ENCODE peak calls at places on chromosomes 3 and 15, in six cellular contexts. One of them, this sample, is unnamed.
A peak's percentile ranks its signal among the peaks of the same experiment; 100 is the strongest.

GRCh38 chr3:31968927-31969418 is 12.1 kb downstream of the OSBPL10 start:
- DNase-seq in cardiac muscle cell: peak; percentile 85
- DNase-seq in cardiac fibroblast: peak; percentile 97
- DNase-seq in neural progenitor cell: peak; percentile 73
- DNase-seq in fibroblast of pulmonary artery: peak; percentile 89
- DNase-seq in thyroid gland: no peak
- DNase-seq in this sample: peak; percentile 97

GRCh38 chr3:137998643-137999042 is 11.3 kb upstream of the CLDN18 start:
- DNase-seq in cardiac muscle cell: no peak
- DNase-seq in cardiac fibroblast: no peak
- DNase-seq in neural progenitor cell: no peak
- DNase-seq in fibroblast of pulmonary artery: no peak
- DNase-seq in thyroid gland: no peak
- DNase-seq in this sample: no peak

GRCh38 chr3:127889976-127890650 is 24.9 kb upstream of the KBTBD12 start:
- DNase-seq in cardiac muscle cell: no peak
- DNase-seq in cardiac fibroblast: peak; percentile 65
- DNase-seq in neural progenitor cell: no peak
- DNase-seq in fibroblast of pulmonary artery: peak; percentile 14
- DNase-seq in thyroid gland: no peak
- DNase-seq in this sample: no peak

GRCh38 chr3:16060945-16061344 is 113.5 kb upstream of the GALNT15 start:
- DNase-seq in cardiac muscle cell: peak; percentile 91
- DNase-seq in cardiac fibroblast: peak; percentile 96
- DNase-seq in neural progenitor cell: no peak
- DNase-seq in fibroblast of pulmonary artery: peak; percentile 90
- DNase-seq in thyroid gland: no peak
- DNase-seq in this sample: peak; percentile 95

GRCh38 chr3:64502284-64502683 is 185.5 kb downstream of the ADAMTS9 start:
- DNase-seq in cardiac muscle cell: peak; percentile 64
- DNase-seq in cardiac fibroblast: peak; percentile 59
- DNase-seq in neural progenitor cell: no peak
- DNase-seq in fibroblast of pulmonary artery: peak; percentile 55
- DNase-seq in thyroid gland: no peak
- DNase-seq in this sample: peak; percentile 26

GRCh38 chr15:40995656-40996055 is 42.4 kb downstream of the CHAC1 start:
- DNase-seq in cardiac muscle cell: no peak
- DNase-seq in cardiac fibroblast: no peak
- DNase-seq in neural progenitor cell: no peak
- DNase-seq in fibroblast of pulmonary artery: no peak
- DNase-seq in thyroid gland: no peak
- DNase-seq in this sample: no peak

GRCh38 chr15:79970921-79971434 is at the start of gene BCL2A1:
- DNase-seq in cardiac muscle cell: peak; percentile 83
- DNase-seq in cardiac fibroblast: peak; percentile 96
- DNase-seq in neural progenitor cell: no peak
- DNase-seq in fibroblast of pulmonary artery: peak; percentile 86
- DNase-seq in thyroid gland: no peak
- DNase-seq in this sample: peak; percentile 88

GRCh38 chr3:38003371-38003816 is 12.8 kb downstream of the VILL start:
- DNase-seq in cardiac muscle cell: peak; percentile 60
- DNase-seq in cardiac fibroblast: peak; percentile 43
- DNase-seq in neural progenitor cell: peak; percentile 79
- DNase-seq in fibroblast of pulmonary artery: peak; percentile 52
- DNase-seq in thyroid gland: peak; percentile 49
- DNase-seq in this sample: peak; percentile 32

GRCh38 chr3:50408445-50408953 is 49.2 kb upstream of the TMEM115 start:
- DNase-seq in cardiac muscle cell: no peak
- DNase-seq in cardiac fibroblast: no peak
- DNase-seq in neural progenitor cell: no peak
- DNase-seq in fibroblast of pulmonary artery: no peak
- DNase-seq in thyroid gland: no peak
- DNase-seq in this sample: no peak

GRCh38 chr3:10930641-10931040 is 61.9 kb upstream of the SLC6A1 start:
- DNase-seq in cardiac muscle cell: no peak
- DNase-seq in cardiac fibroblast: no peak
- DNase-seq in neural progenitor cell: no peak
- DNase-seq in fibroblast of pulmonary artery: no peak
- DNase-seq in thyroid gland: no peak
- DNase-seq in this sample: no peak

DNA sequence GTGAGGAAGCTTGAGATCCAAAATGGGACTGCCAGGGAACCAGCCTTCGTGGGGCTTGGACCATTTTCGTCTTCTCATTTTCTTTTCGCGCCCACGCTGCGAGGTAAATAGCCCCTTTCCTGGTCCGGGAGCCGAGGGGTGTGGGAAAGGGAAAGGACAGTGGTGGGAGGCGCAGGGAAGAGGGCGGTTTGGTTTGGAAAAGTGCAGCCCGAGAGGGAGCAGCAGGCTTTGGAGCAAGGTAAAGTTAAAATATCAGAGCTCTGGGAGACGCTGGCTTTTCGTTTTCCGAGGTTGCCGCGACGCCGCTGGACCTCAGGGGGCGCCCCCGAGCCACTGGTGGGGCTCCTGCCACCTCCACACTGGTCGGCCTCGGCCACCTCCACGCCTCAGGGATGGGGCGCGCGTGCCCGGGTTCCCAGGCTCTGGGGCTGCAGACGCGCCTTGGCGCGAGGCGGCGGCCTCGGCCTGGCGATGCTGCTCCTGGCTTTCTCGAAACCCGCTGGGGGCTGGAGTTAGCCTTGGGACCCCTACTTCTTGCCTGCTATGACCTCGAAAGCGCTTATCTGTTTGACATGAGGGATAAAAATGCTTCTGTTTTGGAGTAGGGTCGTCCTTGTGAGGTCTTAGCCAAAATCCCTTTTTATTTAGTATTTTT is 3.2 kb downstream of the PTPRG start:
- DNase-seq in cardiac muscle cell: peak; percentile 83
- DNase-seq in cardiac fibroblast: peak; percentile 74
- DNase-seq in neural progenitor cell: peak; percentile 94
- DNase-seq in fibroblast of pulmonary artery: peak; percentile 75
- DNase-seq in thyroid gland: peak; percentile 93
- DNase-seq in this sample: peak; percentile 70
- H3K4me3 ChIP-seq in cardiac muscle cell: peak overlapping the region; percentile 90
- H3K4me3 ChIP-seq in cardiac fibroblast: peak overlapping the region; percentile 87
- H3K4me3 ChIP-seq in neural progenitor cell: peak overlapping the region; percentile 99
- H3K4me3 ChIP-seq in fibroblast of pulmonary artery: peak overlapping the region; percentile 93
- H3K4me3 ChIP-seq in thyroid gland: peak overlapping the region; percentile 92
- H3K4me3 ChIP-seq in this sample: peak overlapping the region; percentile 88

DNA sequence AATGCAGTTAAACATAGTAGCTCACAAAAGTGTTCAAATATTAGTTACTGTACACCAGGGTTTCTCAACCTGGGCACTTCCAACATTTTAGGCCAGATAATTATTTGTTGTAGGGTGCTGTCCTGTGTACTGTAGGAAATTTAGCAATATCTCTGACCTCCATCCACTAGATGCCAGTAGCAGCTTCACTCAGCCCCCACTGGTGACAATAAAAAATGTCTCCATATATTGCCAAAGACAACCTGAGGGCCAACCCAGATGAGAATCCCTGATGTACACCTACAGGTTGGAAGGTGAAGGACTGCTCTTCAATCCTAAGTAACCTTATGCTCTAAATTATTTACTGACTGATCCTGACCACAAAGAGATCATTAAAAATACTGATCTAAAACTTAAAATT is 32.4 kb downstream of the DCUN1D1 start:
- DNase-seq in cardiac muscle cell: no peak
- DNase-seq in cardiac fibroblast: peak; percentile 10
- DNase-seq in neural progenitor cell: no peak
- DNase-seq in fibroblast of pulmonary artery: no peak
- DNase-seq in thyroid gland: no peak
- DNase-seq in this sample: no peak
- TF ChIP-seq CTCF in cardiac muscle cell: no peak
- TF ChIP-seq CTCF in cardiac fibroblast: no peak
- TF ChIP-seq CTCF in neural progenitor cell: no peak
- TF ChIP-seq CTCF in fibroblast of pulmonary artery: no peak
- TF ChIP-seq CTCF in thyroid gland: no peak
- TF ChIP-seq CTCF in this sample: no peak

DNA sequence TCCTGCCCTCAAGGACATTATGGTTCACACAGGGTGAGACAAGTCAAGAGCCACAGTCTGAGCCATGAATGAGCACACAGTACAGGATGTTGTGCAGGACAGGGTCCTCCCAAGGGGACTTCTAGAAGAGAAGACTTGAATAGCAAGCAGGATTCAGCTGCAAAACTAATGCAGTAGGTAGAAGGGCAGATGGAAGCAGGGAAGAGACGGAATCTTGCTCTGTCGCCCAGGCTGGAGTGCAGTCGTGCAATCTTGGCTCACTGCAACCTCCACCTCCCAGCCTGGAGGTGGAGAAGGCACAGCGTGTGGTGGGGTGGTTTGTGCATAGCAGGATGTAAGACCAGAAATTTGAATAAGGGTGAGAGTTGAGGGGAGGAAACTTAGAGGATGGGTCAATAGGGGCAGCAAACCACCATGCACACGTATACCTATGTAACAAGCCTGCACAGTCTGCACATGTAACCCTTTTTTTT is 8.0 kb downstream of the BCL2L10 start:
- DNase-seq in cardiac muscle cell: no peak
- DNase-seq in cardiac fibroblast: no peak
- DNase-seq in neural progenitor cell: no peak
- DNase-seq in fibroblast of pulmonary artery: no peak
- DNase-seq in thyroid gland: no peak
- DNase-seq in this sample: no peak
- H3K4me3 ChIP-seq in cardiac muscle cell: no peak overlapping the region
- H3K4me3 ChIP-seq in cardiac fibroblast: no peak overlapping the region
- H3K4me3 ChIP-seq in neural progenitor cell: no peak overlapping the region
- H3K4me3 ChIP-seq in fibroblast of pulmonary artery: no peak overlapping the region
- H3K4me3 ChIP-seq in thyroid gland: no peak overlapping the region
- H3K4me3 ChIP-seq in this sample: no peak overlapping the region

GRCh38 chr3:17544632-17545031 is 197.8 kb downstream of the TBC1D5 start:
- DNase-seq in cardiac muscle cell: peak; percentile 11
- DNase-seq in cardiac fibroblast: peak; percentile 19
- DNase-seq in neural progenitor cell: no peak
- DNase-seq in fibroblast of pulmonary artery: peak; percentile 24
- DNase-seq in thyroid gland: no peak
- DNase-seq in this sample: peak; percentile 23
- TF ChIP-seq CTCF in cardiac muscle cell: peak; percentile 37
- TF ChIP-seq CTCF in cardiac fibroblast: peak; percentile 38
- TF ChIP-seq CTCF in neural progenitor cell: no peak
- TF ChIP-seq CTCF in fibroblast of pulmonary artery: peak; percentile 50
- TF ChIP-seq CTCF in thyroid gland: no peak
- TF ChIP-seq CTCF in this sample: peak; percentile 46

GRCh38 chr3:71127463-71128243 is 455.9 kb downstream of the FOXP1 start:
- DNase-seq in cardiac muscle cell: peak; percentile 73
- DNase-seq in cardiac fibroblast: peak; percentile 90
- DNase-seq in neural progenitor cell: no peak
- DNase-seq in fibroblast of pulmonary artery: peak; percentile 67
- DNase-seq in thyroid gland: no peak
- DNase-seq in this sample: peak; percentile 77
- H3K4me3 ChIP-seq in cardiac muscle cell: no peak overlapping the region
- H3K4me3 ChIP-seq in cardiac fibroblast: peak overlapping the region; percentile 63
- H3K4me3 ChIP-seq in neural progenitor cell: no peak overlapping the region
- H3K4me3 ChIP-seq in fibroblast of pulmonary artery: peak overlapping the region; percentile 73
- H3K4me3 ChIP-seq in thyroid gland: no peak overlapping the region
- H3K4me3 ChIP-seq in this sample: peak overlapping the region; percentile 19

GRCh38 chr3:151919030-151919328 is 45.5 kb downstream of the SUCNR1 start:
- DNase-seq in cardiac muscle cell: no peak
- DNase-seq in cardiac fibroblast: no peak
- DNase-seq in neural progenitor cell: no peak
- DNase-seq in fibroblast of pulmonary artery: no peak
- DNase-seq in thyroid gland: no peak
- DNase-seq in this sample: no peak

GRCh38 chr3:151916781-151917180 is 43.3 kb downstream of the SUCNR1 start:
- DNase-seq in cardiac muscle cell: no peak
- DNase-seq in cardiac fibroblast: no peak
- DNase-seq in neural progenitor cell: no peak
- DNase-seq in fibroblast of pulmonary artery: no peak
- DNase-seq in thyroid gland: no peak
- DNase-seq in this sample: no peak

GRCh38 chr3:151919446-151919845 is 46.0 kb downstream of the SUCNR1 start:
- DNase-seq in cardiac muscle cell: no peak
- DNase-seq in cardiac fibroblast: peak; percentile 87
- DNase-seq in neural progenitor cell: no peak
- DNase-seq in fibroblast of pulmonary artery: no peak
- DNase-seq in thyroid gland: no peak
- DNase-seq in this sample: no peak

GRCh38 chr3:151923901-151924300 is 50.5 kb downstream of the SUCNR1 start:
- DNase-seq in cardiac muscle cell: no peak
- DNase-seq in cardiac fibroblast: peak; percentile 62
- DNase-seq in neural progenitor cell: no peak
- DNase-seq in fibroblast of pulmonary artery: no peak
- DNase-seq in thyroid gland: no peak
- DNase-seq in this sample: peak; percentile 68

DNA sequence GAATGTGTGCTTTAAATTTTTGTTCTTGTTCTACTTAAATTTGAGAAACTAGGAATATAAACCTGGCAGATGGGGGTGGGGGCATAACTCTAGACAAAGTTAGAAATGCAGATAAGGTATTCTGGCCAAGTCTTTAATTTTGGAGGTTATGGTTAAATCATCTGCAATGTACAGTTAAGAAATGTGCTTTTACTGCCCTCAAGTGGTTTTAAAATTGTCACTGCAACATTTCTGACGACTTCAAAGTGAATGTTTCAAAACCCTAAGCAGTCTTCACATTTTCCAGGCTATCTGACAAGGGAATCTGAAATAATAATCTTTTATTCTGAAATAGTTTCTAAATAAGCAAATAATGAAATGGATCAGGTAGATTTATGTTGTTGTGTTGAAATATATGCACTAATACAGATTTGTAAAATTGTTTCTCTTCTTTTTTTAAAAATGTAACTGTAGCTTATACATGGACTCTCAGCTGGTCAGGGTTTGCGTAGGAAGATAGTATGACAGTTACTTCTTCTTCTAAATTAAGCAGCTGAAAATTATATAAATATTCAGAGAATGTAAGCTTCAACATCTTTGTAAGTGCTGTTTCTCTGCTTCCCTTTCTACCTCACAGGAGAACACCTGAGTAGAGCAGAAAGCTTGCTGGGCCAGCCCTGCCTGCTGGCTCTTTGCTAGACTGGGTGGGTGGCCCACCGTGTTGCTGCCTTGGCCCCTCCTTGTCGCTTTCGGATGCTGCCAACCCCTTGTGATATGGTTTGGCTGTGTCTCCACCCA is 45.0 kb downstream of the SUCNR1 start:
- DNase-seq in cardiac muscle cell: peak; percentile 83
- DNase-seq in cardiac fibroblast: peak; percentile 84
- DNase-seq in neural progenitor cell: peak; percentile 27
- DNase-seq in fibroblast of pulmonary artery: peak; percentile 86
- DNase-seq in thyroid gland: no peak
- DNase-seq in this sample: peak; percentile 90
- TF ChIP-seq CTCF in cardiac muscle cell: peak; percentile 60
- TF ChIP-seq CTCF in cardiac fibroblast: peak; percentile 60
- TF ChIP-seq CTCF in neural progenitor cell: peak; percentile 69
- TF ChIP-seq CTCF in fibroblast of pulmonary artery: peak; percentile 61
- TF ChIP-seq CTCF in thyroid gland: peak; percentile 6
- TF ChIP-seq CTCF in this sample: peak; percentile 62

GRCh38 chr3:149532463-149533180 is 58.1 kb downstream of the TM4SF4 start:
- DNase-seq in cardiac muscle cell: no peak
- DNase-seq in cardiac fibroblast: no peak
- DNase-seq in neural progenitor cell: no peak
- DNase-seq in fibroblast of pulmonary artery: no peak
- DNase-seq in thyroid gland: no peak
- DNase-seq in this sample: no peak

GRCh38 chr3:149536429-149536828 is 61.9 kb downstream of the TM4SF4 start:
- DNase-seq in cardiac muscle cell: peak; percentile 72
- DNase-seq in cardiac fibroblast: peak; percentile 56
- DNase-seq in neural progenitor cell: peak; percentile 81
- DNase-seq in fibroblast of pulmonary artery: peak; percentile 69
- DNase-seq in thyroid gland: peak; percentile 97
- DNase-seq in this sample: peak; percentile 62

GRCh38 chr3:149535395-149535685 is 60.8 kb downstream of the TM4SF4 start:
- DNase-seq in cardiac muscle cell: no peak
- DNase-seq in cardiac fibroblast: no peak
- DNase-seq in neural progenitor cell: no peak
- DNase-seq in fibroblast of pulmonary artery: no peak
- DNase-seq in thyroid gland: no peak
- DNase-seq in this sample: no peak

GRCh38 chr3:149534082-149534481 is 59.6 kb downstream of the TM4SF4 start:
- DNase-seq in cardiac muscle cell: no peak
- DNase-seq in cardiac fibroblast: no peak
- DNase-seq in neural progenitor cell: no peak
- DNase-seq in fibroblast of pulmonary artery: no peak
- DNase-seq in thyroid gland: no peak
- DNase-seq in this sample: no peak

GRCh38 chr3:149534671-149535394 is 60.3 kb downstream of the TM4SF4 start:
- DNase-seq in cardiac muscle cell: peak; percentile 59
- DNase-seq in cardiac fibroblast: peak; percentile 57
- DNase-seq in neural progenitor cell: no peak
- DNase-seq in fibroblast of pulmonary artery: peak; percentile 35
- DNase-seq in thyroid gland: peak; percentile 89
- DNase-seq in this sample: peak; percentile 69
- H3K4me3 ChIP-seq in cardiac muscle cell: no peak overlapping the region
- H3K4me3 ChIP-seq in cardiac fibroblast: no peak overlapping the region
- H3K4me3 ChIP-seq in neural progenitor cell: no peak overlapping the region
- H3K4me3 ChIP-seq in fibroblast of pulmonary artery: no peak overlapping the region
- H3K4me3 ChIP-seq in thyroid gland: no peak overlapping the region
- H3K4me3 ChIP-seq in this sample: no peak overlapping the region

This sample was measured in fibroblast of the aortic adventitia.